ENCODE peak calls at places on chromosomes 3 and 15, in six cellular contexts. One of them, this sample, is unnamed.

GRCh38 chr3:12830785-12831581 is 10.4 kb downstream of the RPL32 start:
- DNase-seq in GM13977: no peak
- DNase-seq in GM10248: no peak
- DNase-seq in AG09309: no peak
- DNase-seq in fibroblast of villous mesenchyme: no peak
- DNase-seq in transverse colon: no peak
- DNase-seq in this sample: no peak

GRCh38 chr3:122392868-122393844 is 9.2 kb downstream of the FAM162A start:
- DNase-seq in transverse colon: no peak
- DNase-seq in AG09309: no peak
- DNase-seq in fibroblast of villous mesenchyme: peak; percentile 74
- DNase-seq in GM13977: peak; percentile 41
- DNase-seq in GM10248: peak; percentile 41
- DNase-seq in this sample: no peak

GRCh38 chr3:103613738-103614137 is 1178.9 kb downstream of the ZPLD1 start:
- DNase-seq in GM13977: no peak
- DNase-seq in transverse colon: no peak
- DNase-seq in AG09309: no peak
- DNase-seq in GM10248: no peak
- DNase-seq in fibroblast of villous mesenchyme: no peak
- DNase-seq in this sample: no peak

GRCh38 chr3:70264122-70264780 is 48.2 kb downstream of the MDFIC2 start:
- DNase-seq in transverse colon: peak; percentile 35
- DNase-seq in fibroblast of villous mesenchyme: no peak
- DNase-seq in GM10248: no peak
- DNase-seq in GM13977: no peak
- DNase-seq in AG09309: no peak
- DNase-seq in this sample: no peak

GRCh38 chr3:49454457-49454856 is 15.6 kb upstream of the DAG1 start:
- DNase-seq in AG09309: no peak
- DNase-seq in GM13977: no peak
- DNase-seq in fibroblast of villous mesenchyme: peak; percentile 35
- DNase-seq in GM10248: peak; percentile 12
- DNase-seq in transverse colon: no peak
- DNase-seq in this sample: no peak

GRCh38 chr15:62983956-62984355 is 58.6 kb upstream of the TPM1 start:
- DNase-seq in fibroblast of villous mesenchyme: no peak
- DNase-seq in GM10248: no peak
- DNase-seq in AG09309: no peak
- DNase-seq in GM13977: no peak
- DNase-seq in transverse colon: no peak
- DNase-seq in this sample: no peak

GRCh38 chr15:97686324-97686723 is 274.2 kb upstream of the ARRDC4 start:
- DNase-seq in AG09309: no peak
- DNase-seq in fibroblast of villous mesenchyme: no peak
- DNase-seq in transverse colon: no peak
- DNase-seq in GM10248: no peak
- DNase-seq in GM13977: no peak
- DNase-seq in this sample: no peak

GRCh38 chr15:66188464-66188863 is 65.1 kb downstream of the MEGF11 start:
- DNase-seq in fibroblast of villous mesenchyme: no peak
- DNase-seq in GM13977: no peak
- DNase-seq in transverse colon: no peak
- DNase-seq in AG09309: no peak
- DNase-seq in GM10248: no peak
- DNase-seq in this sample: no peak

GRCh38 chr3:182692021-182692420 is 101.3 kb upstream of the ATP11B start:
- DNase-seq in GM10248: peak; percentile 16
- DNase-seq in fibroblast of villous mesenchyme: no peak
- DNase-seq in GM13977: no peak
- DNase-seq in AG09309: no peak
- DNase-seq in transverse colon: no peak
- DNase-seq in this sample: no peak

GRCh38 chr3:136644200-136644599 is 108.0 kb downstream of the STAG1 start:
- DNase-seq in GM13977: no peak
- DNase-seq in fibroblast of villous mesenchyme: no peak
- DNase-seq in transverse colon: no peak
- DNase-seq in AG09309: no peak
- DNase-seq in GM10248: no peak
- DNase-seq in this sample: no peak

GRCh38 chr15:68924866-68925599 is 5.3 kb upstream of the SPESP1 start:
- DNase-seq in transverse colon: peak; percentile 68
- DNase-seq in fibroblast of villous mesenchyme: peak; percentile 76
- DNase-seq in GM10248: peak; percentile 65
- DNase-seq in AG09309: peak; percentile 23
- DNase-seq in GM13977: peak; percentile 73
- DNase-seq in this sample: peak; percentile 29

GRCh38 chr15:96858693-96859092 is 528.2 kb downstream of the NR2F2 start:
- DNase-seq in fibroblast of villous mesenchyme: no peak
- DNase-seq in GM10248: no peak
- DNase-seq in GM13977: no peak
- DNase-seq in transverse colon: no peak
- DNase-seq in AG09309: no peak
- DNase-seq in this sample: no peak

GRCh38 chr15:22786868-22787698 is 639 bp downstream of the NIPA1 start:
- DNase-seq in AG09309: no peak
- DNase-seq in fibroblast of villous mesenchyme: peak; percentile 36
- DNase-seq in GM10248: no peak
- DNase-seq in transverse colon: peak; percentile 30
- DNase-seq in GM13977: peak; percentile 54
- DNase-seq in this sample: no peak

GRCh38 chr3:185420762-185421161 is 57.8 kb downstream of the MAP3K13 start:
- DNase-seq in GM13977: no peak
- DNase-seq in AG09309: no peak
- DNase-seq in transverse colon: peak; percentile 58
- DNase-seq in GM10248: no peak
- DNase-seq in fibroblast of villous mesenchyme: no peak
- DNase-seq in this sample: no peak

GRCh38 chr3:8837172-8837571 is 67.8 kb upstream of the OXTR start:
- DNase-seq in GM13977: no peak
- DNase-seq in fibroblast of villous mesenchyme: peak; percentile 69
- DNase-seq in GM10248: no peak
- DNase-seq in transverse colon: no peak
- DNase-seq in AG09309: no peak
- DNase-seq in this sample: no peak

GRCh38 chr15:90402230-90402629 is 14.2 kb downstream of the IQGAP1 start:
- DNase-seq in GM10248: no peak
- DNase-seq in GM13977: no peak
- DNase-seq in AG09309: peak; percentile 74
- DNase-seq in transverse colon: no peak
- DNase-seq in fibroblast of villous mesenchyme: peak; percentile 81
- DNase-seq in this sample: peak; percentile 59

GRCh38 chr3:52046186-52046913 is 10.0 kb downstream of the DUSP7 start:
- DNase-seq in fibroblast of villous mesenchyme: peak; percentile 95
- DNase-seq in GM13977: no peak
- DNase-seq in transverse colon: no peak
- DNase-seq in AG09309: peak; percentile 94
- DNase-seq in GM10248: no peak
- DNase-seq in this sample: peak; percentile 76

GRCh38 chr3:139522421-139522820 is 17.1 kb downstream of the RBP1 start:
- DNase-seq in AG09309: no peak
- DNase-seq in transverse colon: no peak
- DNase-seq in fibroblast of villous mesenchyme: peak; percentile 5
- DNase-seq in GM13977: no peak
- DNase-seq in GM10248: no peak
- DNase-seq in this sample: no peak

GRCh38 chr3:36932979-36933378 is 11.9 kb downstream of the TRANK1 start:
- DNase-seq in fibroblast of villous mesenchyme: peak; percentile 62
- DNase-seq in transverse colon: no peak
- DNase-seq in GM10248: no peak
- DNase-seq in GM13977: no peak
- DNase-seq in AG09309: no peak
- DNase-seq in this sample: no peak

GRCh38 chr3:46089237-46090011 is 62.1 kb upstream of the XCR1 start:
- DNase-seq in transverse colon: peak; percentile 58
- DNase-seq in GM10248: peak; percentile 71
- DNase-seq in GM13977: peak; percentile 45
- DNase-seq in AG09309: peak; percentile 84
- DNase-seq in fibroblast of villous mesenchyme: peak; percentile 95
- DNase-seq in this sample: peak; percentile 79

GRCh38 chr15:74514039-74514438 is 27.0 kb upstream of the ARID3B start:
- DNase-seq in transverse colon: no peak
- DNase-seq in GM10248: no peak
- DNase-seq in GM13977: no peak
- DNase-seq in fibroblast of villous mesenchyme: peak; percentile 63
- DNase-seq in AG09309: no peak
- DNase-seq in this sample: no peak

GRCh38 chr3:173911446-173911845 is 513.9 kb downstream of the NLGN1 start:
- DNase-seq in GM13977: no peak
- DNase-seq in AG09309: no peak
- DNase-seq in fibroblast of villous mesenchyme: no peak
- DNase-seq in transverse colon: no peak
- DNase-seq in GM10248: no peak
- DNase-seq in this sample: no peak

GRCh38 chr15:36734366-36734765 is 154.9 kb downstream of the CDIN1 start:
- DNase-seq in GM10248: no peak
- DNase-seq in transverse colon: no peak
- DNase-seq in fibroblast of villous mesenchyme: no peak
- DNase-seq in AG09309: no peak
- DNase-seq in GM13977: no peak
- DNase-seq in this sample: no peak

GRCh38 chr15:50051811-50052419 is 67.1 kb downstream of the ATP8B4 start:
- DNase-seq in transverse colon: peak; percentile 43
- DNase-seq in GM10248: peak; percentile 15
- DNase-seq in fibroblast of villous mesenchyme: peak; percentile 91
- DNase-seq in AG09309: peak; percentile 74
- DNase-seq in GM13977: no peak
- DNase-seq in this sample: peak; percentile 69

GRCh38 chr3:53375019-53375418 is 27.7 kb upstream of the DCP1A start:
- DNase-seq in GM13977: peak; percentile 72
- DNase-seq in GM10248: peak; percentile 71
- DNase-seq in fibroblast of villous mesenchyme: peak; percentile 60
- DNase-seq in transverse colon: peak; percentile 71
- DNase-seq in AG09309: no peak
- DNase-seq in this sample: peak; percentile 10

GRCh38 chr3:137808015-137808414 is 43.9 kb downstream of the SOX14 start:
- DNase-seq in AG09309: no peak
- DNase-seq in GM10248: no peak
- DNase-seq in fibroblast of villous mesenchyme: no peak
- DNase-seq in GM13977: no peak
- DNase-seq in transverse colon: no peak
- DNase-seq in this sample: no peak

GRCh38 chr3:62101488-62101887 is 271.9 kb downstream of the FEZF2 start:
- DNase-seq in GM13977: no peak
- DNase-seq in GM10248: no peak
- DNase-seq in transverse colon: no peak
- DNase-seq in fibroblast of villous mesenchyme: no peak
- DNase-seq in AG09309: no peak
- DNase-seq in this sample: peak; percentile 32

GRCh38 chr15:71443538-71443937 is 328.3 kb downstream of the THSD4 start:
- DNase-seq in AG09309: no peak
- DNase-seq in GM13977: peak; percentile 20
- DNase-seq in fibroblast of villous mesenchyme: peak; percentile 67
- DNase-seq in GM10248: peak; percentile 26
- DNase-seq in transverse colon: peak; percentile 62
- DNase-seq in this sample: peak; percentile 16

DNA sequence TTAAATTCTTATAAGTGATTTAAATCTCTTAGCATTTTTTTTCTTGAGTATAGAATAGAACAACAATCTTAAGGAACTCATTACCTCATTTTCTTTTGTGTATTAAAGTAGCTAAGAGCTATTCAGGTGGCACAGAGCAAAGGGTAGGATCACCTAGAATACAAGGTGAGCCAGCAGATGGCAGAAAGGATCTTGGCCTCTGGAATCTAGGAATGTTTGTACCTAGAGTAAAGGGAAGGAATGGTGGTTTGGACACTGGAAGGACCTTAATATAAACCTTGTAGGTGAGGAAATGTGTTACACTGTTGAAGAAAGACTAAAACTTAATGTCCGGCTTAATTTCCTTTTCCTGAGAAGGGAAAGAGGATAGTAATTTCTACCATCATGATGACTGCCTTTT is 89.0 kb downstream of the GHSR start:
- DNase-seq in AG09309: no peak
- DNase-seq in GM13977: no peak
- DNase-seq in fibroblast of villous mesenchyme: no peak
- DNase-seq in transverse colon: no peak
- DNase-seq in GM10248: no peak
- DNase-seq in this sample: no peak
- TF ChIP-seq CTCF in AG09309: no peak
- TF ChIP-seq CTCF in GM13977: no peak
- TF ChIP-seq CTCF in fibroblast of villous mesenchyme: no peak
- TF ChIP-seq CTCF in transverse colon: no peak
- TF ChIP-seq CTCF in GM10248: no peak
- TF ChIP-seq CTCF in this sample: no peak

DNA sequence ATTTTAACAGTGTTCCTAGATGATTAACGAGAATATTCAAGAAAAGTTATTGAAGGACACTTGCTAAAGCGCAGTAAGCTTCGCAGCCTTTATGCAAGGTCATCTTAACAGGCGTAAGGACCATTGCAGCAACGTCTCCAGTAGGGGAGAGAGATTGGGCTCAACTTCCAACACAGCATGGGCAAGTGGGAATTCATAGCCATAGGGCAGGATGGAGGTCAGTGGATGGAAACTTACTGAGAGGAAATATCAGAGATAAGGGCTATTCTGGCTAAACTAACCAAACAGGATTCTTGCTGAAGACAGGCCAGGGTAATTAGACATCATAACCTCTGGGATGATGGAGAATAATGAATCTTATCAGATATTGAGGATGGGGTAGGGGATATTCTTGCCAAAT is 82.8 kb downstream of the DHX36 start:
- DNase-seq in fibroblast of villous mesenchyme: no peak
- DNase-seq in AG09309: no peak
- DNase-seq in GM13977: no peak
- DNase-seq in transverse colon: no peak
- DNase-seq in GM10248: no peak
- DNase-seq in this sample: no peak
- TF ChIP-seq CTCF in fibroblast of villous mesenchyme: no peak
- TF ChIP-seq CTCF in AG09309: no peak
- TF ChIP-seq CTCF in GM13977: no peak
- TF ChIP-seq CTCF in transverse colon: no peak
- TF ChIP-seq CTCF in GM10248: no peak
- TF ChIP-seq CTCF in this sample: no peak

GRCh38 chr15:76626611-76627010 is 278.5 kb downstream of the SCAPER start:
- DNase-seq in transverse colon: no peak
- DNase-seq in AG09309: no peak
- DNase-seq in GM10248: no peak
- DNase-seq in GM13977: no peak
- DNase-seq in fibroblast of villous mesenchyme: no peak
- DNase-seq in this sample: no peak

DNA sequence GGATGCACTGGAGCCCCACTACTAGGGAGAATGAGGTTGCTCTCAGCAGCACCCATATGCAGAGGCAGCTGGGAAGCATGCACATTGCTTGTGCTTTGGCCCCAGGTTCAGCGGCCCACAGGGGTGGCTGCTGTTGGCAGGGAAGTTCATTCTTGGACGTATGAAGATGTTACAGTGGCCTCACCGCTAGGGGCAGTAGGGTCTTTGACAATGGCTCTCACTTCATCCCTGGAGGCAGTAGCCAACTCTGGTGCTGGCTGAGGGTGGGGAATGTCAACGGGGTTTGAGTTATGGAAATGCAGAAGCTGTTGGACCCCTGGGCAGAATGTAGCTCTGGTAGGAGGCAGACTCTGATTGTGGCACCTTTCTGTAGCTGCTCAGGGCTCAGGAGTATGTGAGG is 279.9 kb downstream of the SCAPER start:
- DNase-seq in GM13977: no peak
- DNase-seq in AG09309: no peak
- DNase-seq in GM10248: no peak
- DNase-seq in fibroblast of villous mesenchyme: no peak
- DNase-seq in transverse colon: no peak
- DNase-seq in this sample: no peak
- TF ChIP-seq CTCF in GM13977: no peak
- TF ChIP-seq CTCF in AG09309: no peak
- TF ChIP-seq CTCF in GM10248: no peak
- TF ChIP-seq CTCF in fibroblast of villous mesenchyme: no peak
- TF ChIP-seq CTCF in transverse colon: no peak
- TF ChIP-seq CTCF in this sample: no peak

GRCh38 chr15:88805031-88805780 is 2.0 kb downstream of the ACAN start:
- DNase-seq in AG09309: no peak
- DNase-seq in GM13977: no peak
- DNase-seq in transverse colon: no peak
- DNase-seq in GM10248: no peak
- DNase-seq in fibroblast of villous mesenchyme: no peak
- DNase-seq in this sample: no peak
- TF ChIP-seq CTCF in AG09309: no peak
- TF ChIP-seq CTCF in GM13977: no peak
- TF ChIP-seq CTCF in transverse colon: no peak
- TF ChIP-seq CTCF in GM10248: no peak
- TF ChIP-seq CTCF in fibroblast of villous mesenchyme: no peak
- TF ChIP-seq CTCF in this sample: no peak